ENCODE peak calls at places on chromosomes 16 and 17, in six cellular contexts. S, B, W, C, Y and M are unnamed samples.

GRCh38 chr17:82317394-82318168 is at the start of gene CD7:
- DNase-seq in Y (no peak), C (no peak), W (peak), S (no peak), B (peak), M (no peak)

GRCh38 chr17:17831208-17832039 is 5.4 kb downstream of the SREBF1 start:
- DNase-seq in Y (no peak), S (no peak), W (no peak), C (no peak), B (no peak), M (no peak)

GRCh38 chr16:7272567-7273158 is 60.0 kb upstream of the RBFOX1 start:
- DNase-seq in C (no peak), S (no peak), Y (no peak), B (no peak), W (no peak), M (no peak)

GRCh38 chr16:52404546-52404945 is 142.4 kb downstream of the TOX3 start:
- DNase-seq in B (no peak), S (no peak), C (no peak), Y (no peak), W (no peak), M (peak)

GRCh38 chr17:42928714-42929496 is 28.3 kb downstream of the G6PC1 start:
- DNase-seq in Y (no peak), B (peak), W (no peak), S (peak), C (no peak), M (peak)

GRCh38 chr16:80719573-80719972 is 84.8 kb downstream of the CDYL2 start:
- DNase-seq in C (no peak), Y (no peak), S (no peak), W (no peak), B (peak), M (no peak)

GRCh38 chr16:67277999-67278772 is 1.1 kb upstream of the PLEKHG4 start:
- DNase-seq in C (no peak), Y (no peak), S (peak), B (no peak), W (no peak), M (peak)

GRCh38 chr17:4887581-4887980 is 11.8 kb upstream of the C17orf107 start:
- DNase-seq in C (no peak), Y (no peak), B (no peak), W (no peak), S (no peak), M (no peak)

GRCh38 chr17:17942846-17943245 is 29.4 kb downstream of the TOM1L2 start:
- DNase-seq in W (no peak), B (no peak), Y (no peak), S (peak), C (no peak), M (peak)

GRCh38 chr17:27464431-27464830 is 8.2 kb downstream of the KSR1 start:
- DNase-seq in C (no peak), B (no peak), S (no peak), W (no peak), Y (no peak), M (no peak)

GRCh38 chr17:34673516-34673915 is 94.1 kb downstream of the TMEM132E start:
- DNase-seq in B (no peak), W (no peak), C (no peak), Y (no peak), S (no peak), M (no peak)

GRCh38 chr17:77733576-77734296 is 224.8 kb upstream of the TNRC6C start:
- DNase-seq in Y (no peak), S (no peak), C (no peak), W (no peak), B (no peak), M (no peak)

GRCh38 chr17:77735341-77736206 is 222.9 kb upstream of the TNRC6C start:
- DNase-seq in S (no peak), W (no peak), Y (peak), B (no peak), C (no peak), M (no peak)

GRCh38 chr17:41535764-41536481 is 7.8 kb upstream of the KRT19 start:
- DNase-seq in Y (no peak), S (no peak), C (no peak), B (no peak), W (no peak), M (no peak)

GRCh38 chr16:5444181-5444580 is 346.6 kb upstream of the EEF2KMT start:
- DNase-seq in B (no peak), W (no peak), C (no peak), S (no peak), Y (no peak), M (no peak)

GRCh38 chr17:27296427-27296979 is 2.6 kb downstream of the WSB1 start:
- DNase-seq in C (no peak), S (peak), W (no peak), B (no peak), Y (no peak), M (peak)

GRCh38 chr17:6381052-6381451 is 53.9 kb downstream of the AIPL1 start:
- DNase-seq in Y (no peak), W (no peak), S (no peak), B (no peak), C (no peak), M (no peak)

GRCh38 chr17:49990921-49991320 is 4.1 kb downstream of the DLX3 start:
- DNase-seq in S (peak), C (no peak), W (no peak), Y (no peak), B (no peak), M (no peak)

GRCh38 chr17:82881900-82882714 is 42.3 kb upstream of the ZNF750 start:
- DNase-seq in W (no peak), Y (no peak), S (no peak), B (no peak), C (no peak), M (no peak)

GRCh38 chr16:88593489-88593888 is 23.3 kb downstream of the ZC3H18 start:
- DNase-seq in B (no peak), W (no peak), C (no peak), S (no peak), Y (no peak), M (no peak)

GRCh38 chr16:81526935-81527334 is 82.3 kb downstream of the CMIP start:
- DNase-seq in Y (no peak), W (no peak), S (no peak), C (no peak), B (no peak), M (peak)

GRCh38 chr16:17384473-17384872 is 86.3 kb downstream of the XYLT1 start:
- DNase-seq in W (no peak), C (no peak), S (no peak), B (no peak), Y (no peak), M (no peak)

GRCh38 chr17:6437466-6437865 is 2.5 kb upstream of the AIPL1 start:
- DNase-seq in B (no peak), Y (no peak), S (no peak), W (no peak), C (no peak), M (no peak)

GRCh38 chr16:82755570-82756282 is 129.0 kb downstream of the CDH13 start:
- DNase-seq in C (no peak), B (no peak), S (no peak), W (no peak), Y (no peak), M (no peak)

GRCh38 chr16:14284930-14285541 is 213.9 kb downstream of the MRTFB start:
- DNase-seq in S (peak), W (no peak), C (no peak), Y (no peak), B (no peak), M (peak)

GRCh38 chr17:14282700-14283099 is 18.2 kb upstream of the HS3ST3B1 start:
- DNase-seq in B (no peak), C (no peak), W (no peak), Y (no peak), S (no peak), M (no peak)

GRCh38 chr16:87101903-87102302 is 215.3 kb downstream of the C16orf95 start:
- DNase-seq in B (no peak), W (no peak), C (no peak), Y (no peak), S (peak), M (peak)

GRCh38 chr16:56911771-56912541 is 20.0 kb upstream of the HERPUD1 start:
- DNase-seq in B (no peak), C (no peak), Y (no peak), S (peak), W (no peak), M (peak)

GRCh38 chr17:73478768-73479424 is 165.3 kb downstream of the SDK2 start:
- DNase-seq in S (no peak), W (no peak), Y (no peak), C (no peak), B (no peak), M (no peak)

GRCh38 chr17:17141860-17142552 is 64.1 kb downstream of the PLD6 start:
- DNase-seq in B (peak), W (no peak), S (peak), Y (no peak), C (peak), M (peak)